ENCODE peak calls at places on chromosome 7, in four cellular contexts. One of them, this sample, is unnamed.

GRCh38 chr7:71633571-71634008 is 501.6 kb downstream of the GALNT17 start:
- DNase-seq in Peyer's patch: no peak
- DNase-seq in small intestine: no peak
- DNase-seq in GM23248: peak
- DNase-seq in this sample: no peak

GRCh38 chr7:44567884-44568283 is 5.8 kb downstream of the DDX56 start:
- DNase-seq in Peyer's patch: no peak
- DNase-seq in small intestine: no peak
- DNase-seq in GM23248: no peak
- DNase-seq in this sample: no peak

GRCh38 chr7:5282464-5283316 is at the start of gene SLC29A4:
- DNase-seq in Peyer's patch: no peak
- DNase-seq in small intestine: peak
- DNase-seq in GM23248: peak
- DNase-seq in this sample: peak

GRCh38 chr7:81688622-81689411 is 81.0 kb downstream of the HGF start:
- DNase-seq in Peyer's patch: no peak
- DNase-seq in small intestine: no peak
- DNase-seq in GM23248: no peak
- DNase-seq in this sample: no peak

GRCh38 chr7:113128028-113128427 is 9.7 kb upstream of the SMIM30 start:
- DNase-seq in Peyer's patch: no peak
- DNase-seq in small intestine: no peak
- DNase-seq in GM23248: peak
- DNase-seq in this sample: no peak

GRCh38 chr7:6175642-6176041 is 96.8 kb downstream of the CYTH3 start:
- DNase-seq in Peyer's patch: no peak
- DNase-seq in small intestine: no peak
- DNase-seq in GM23248: peak
- DNase-seq in this sample: no peak

GRCh38 chr7:123460616-123461015 is 73.8 kb downstream of the IQUB start:
- DNase-seq in Peyer's patch: no peak
- DNase-seq in small intestine: peak
- DNase-seq in GM23248: peak
- DNase-seq in this sample: no peak

GRCh38 chr7:28060371-28060950 is 120.1 kb downstream of the JAZF1 start:
- DNase-seq in Peyer's patch: no peak
- DNase-seq in small intestine: no peak
- DNase-seq in GM23248: no peak
- DNase-seq in this sample: no peak

GRCh38 chr7:133797818-133798485 is 329.2 kb upstream of the LRGUK start:
- DNase-seq in Peyer's patch: no peak
- DNase-seq in small intestine: no peak
- DNase-seq in GM23248: peak
- DNase-seq in this sample: no peak

GRCh38 chr7:157347217-157347904 is 10.6 kb downstream of the DNAJB6 start:
- DNase-seq in Peyer's patch: no peak
- DNase-seq in small intestine: no peak
- DNase-seq in GM23248: peak
- DNase-seq in this sample: no peak

GRCh38 chr7:157496426-157497275 is 159.8 kb downstream of the DNAJB6 start:
- DNase-seq in Peyer's patch: peak
- DNase-seq in small intestine: no peak
- DNase-seq in GM23248: no peak
- DNase-seq in this sample: no peak

GRCh38 chr7:56040691-56041090 is 10.6 kb downstream of the PSPH start:
- DNase-seq in Peyer's patch: no peak
- DNase-seq in small intestine: peak
- DNase-seq in GM23248: no peak
- DNase-seq in this sample: no peak

GRCh38 chr7:102439963-102440795 is 6.8 kb downstream of the ORAI2 start:
- DNase-seq in Peyer's patch: peak
- DNase-seq in small intestine: peak
- DNase-seq in GM23248: peak
- DNase-seq in this sample: no peak

GRCh38 chr7:134480730-134481129 is 21.8 kb upstream of the AKR1B1 start:
- DNase-seq in Peyer's patch: no peak
- DNase-seq in small intestine: no peak
- DNase-seq in GM23248: peak
- DNase-seq in this sample: no peak

GRCh38 chr7:722847-723246 is 3.7 kb upstream of the DNAAF5 start:
- DNase-seq in Peyer's patch: no peak
- DNase-seq in small intestine: no peak
- DNase-seq in GM23248: no peak
- DNase-seq in this sample: peak

GRCh38 chr7:723541-723940 is 3.0 kb upstream of the DNAAF5 start:
- DNase-seq in Peyer's patch: no peak
- DNase-seq in small intestine: no peak
- DNase-seq in GM23248: no peak
- DNase-seq in this sample: no peak

GRCh38 chr7:725223-726005 is 1.1 kb upstream of the DNAAF5 start:
- DNase-seq in Peyer's patch: no peak
- DNase-seq in small intestine: peak
- DNase-seq in GM23248: peak
- DNase-seq in this sample: peak

GRCh38 chr7:726084-726853 is at the start of gene DNAAF5:
- DNase-seq in Peyer's patch: peak
- DNase-seq in small intestine: peak
- DNase-seq in GM23248: peak
- DNase-seq in this sample: peak

GRCh38 chr7:724298-724697 is 2.2 kb upstream of the DNAAF5 start:
- DNase-seq in Peyer's patch: no peak
- DNase-seq in small intestine: no peak
- DNase-seq in GM23248: no peak
- DNase-seq in this sample: peak
- H3K27ac ChIP-seq in Peyer's patch: no peak
- H3K27ac ChIP-seq in small intestine: no peak
- H3K27ac ChIP-seq in GM23248: no peak
- H3K27ac ChIP-seq in this sample: no peak

GRCh38 chr7:152106990-152107389 is 81.5 kb downstream of the GALNT11 start:
- DNase-seq in Peyer's patch: no peak
- DNase-seq in small intestine: no peak
- DNase-seq in GM23248: no peak
- DNase-seq in this sample: no peak

GRCh38 chr7:152107945-152108344 is 82.5 kb downstream of the GALNT11 start:
- DNase-seq in Peyer's patch: no peak
- DNase-seq in small intestine: no peak
- DNase-seq in GM23248: no peak
- DNase-seq in this sample: no peak

GRCh38 chr7:152105205-152105604 is 79.7 kb downstream of the GALNT11 start:
- DNase-seq in Peyer's patch: no peak
- DNase-seq in small intestine: no peak
- DNase-seq in GM23248: no peak
- DNase-seq in this sample: no peak

GRCh38 chr7:152103066-152103465 is 77.6 kb downstream of the GALNT11 start:
- DNase-seq in Peyer's patch: no peak
- DNase-seq in small intestine: no peak
- DNase-seq in GM23248: no peak
- DNase-seq in this sample: no peak

DNA sequence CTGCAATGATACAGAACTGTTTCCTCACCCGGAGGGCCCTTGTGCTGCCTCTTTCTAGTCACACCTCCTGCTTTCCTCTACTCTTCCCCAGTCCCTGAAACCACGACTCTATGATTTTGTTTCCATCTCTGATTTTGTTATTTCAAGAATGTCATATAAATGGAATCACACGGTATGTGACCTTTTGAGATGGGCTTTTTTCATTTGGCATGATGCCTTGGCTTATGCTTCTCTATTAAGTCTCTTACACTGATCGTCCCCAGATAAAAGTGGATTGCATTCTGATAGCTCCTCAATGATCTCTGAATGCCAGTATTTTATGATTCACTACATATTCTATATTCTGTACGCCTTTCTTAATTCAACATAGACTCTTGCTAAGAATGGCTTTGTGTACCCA is 78.2 kb downstream of the GALNT11 start:
- DNase-seq in Peyer's patch: no peak
- DNase-seq in small intestine: no peak
- DNase-seq in GM23248: no peak
- DNase-seq in this sample: no peak
- H3K27ac ChIP-seq in Peyer's patch: no peak
- H3K27ac ChIP-seq in small intestine: no peak
- H3K27ac ChIP-seq in GM23248: no peak
- H3K27ac ChIP-seq in this sample: no peak

DNA sequence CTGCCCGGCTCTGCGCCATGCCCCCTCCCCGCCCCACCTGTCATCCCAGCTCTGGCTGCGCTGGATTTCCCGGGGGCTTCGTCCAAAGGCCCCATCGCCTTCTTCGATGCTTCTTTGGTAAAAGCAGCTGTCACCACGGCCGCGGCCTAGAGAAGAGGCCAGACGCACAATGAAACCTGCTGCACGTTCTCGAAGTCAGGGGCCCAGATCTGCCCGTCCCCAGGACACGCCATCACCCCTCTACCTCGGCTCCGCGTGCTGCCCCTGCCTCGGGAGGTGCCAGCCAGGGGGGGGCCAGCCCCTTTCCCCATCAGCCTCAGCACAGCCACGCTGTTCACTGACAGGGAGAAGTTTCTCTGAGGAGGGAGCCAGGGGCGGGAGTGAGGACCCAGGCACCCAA is 6.8 kb downstream of the GIGYF1 start:
- DNase-seq in Peyer's patch: no peak
- DNase-seq in small intestine: no peak
- DNase-seq in GM23248: no peak
- DNase-seq in this sample: no peak
- H3K27ac ChIP-seq in Peyer's patch: no peak
- H3K27ac ChIP-seq in small intestine: no peak
- H3K27ac ChIP-seq in GM23248: no peak
- H3K27ac ChIP-seq in this sample: no peak

GRCh38 chr7:887488-887820 is 11.1 kb downstream of the GET4 start:
- DNase-seq in Peyer's patch: no peak
- DNase-seq in small intestine: no peak
- DNase-seq in GM23248: no peak
- DNase-seq in this sample: no peak
- H3K27ac ChIP-seq in Peyer's patch: no peak
- H3K27ac ChIP-seq in small intestine: no peak
- H3K27ac ChIP-seq in GM23248: no peak
- H3K27ac ChIP-seq in this sample: no peak

GRCh38 chr7:31664890-31665289 is 22.1 kb upstream of the PPP1R17 start:
- DNase-seq in Peyer's patch: no peak
- DNase-seq in small intestine: no peak
- DNase-seq in GM23248: no peak
- DNase-seq in this sample: no peak
- H3K27ac ChIP-seq in Peyer's patch: no peak
- H3K27ac ChIP-seq in small intestine: no peak
- H3K27ac ChIP-seq in GM23248: no peak
- H3K27ac ChIP-seq in this sample: no peak

DNA sequence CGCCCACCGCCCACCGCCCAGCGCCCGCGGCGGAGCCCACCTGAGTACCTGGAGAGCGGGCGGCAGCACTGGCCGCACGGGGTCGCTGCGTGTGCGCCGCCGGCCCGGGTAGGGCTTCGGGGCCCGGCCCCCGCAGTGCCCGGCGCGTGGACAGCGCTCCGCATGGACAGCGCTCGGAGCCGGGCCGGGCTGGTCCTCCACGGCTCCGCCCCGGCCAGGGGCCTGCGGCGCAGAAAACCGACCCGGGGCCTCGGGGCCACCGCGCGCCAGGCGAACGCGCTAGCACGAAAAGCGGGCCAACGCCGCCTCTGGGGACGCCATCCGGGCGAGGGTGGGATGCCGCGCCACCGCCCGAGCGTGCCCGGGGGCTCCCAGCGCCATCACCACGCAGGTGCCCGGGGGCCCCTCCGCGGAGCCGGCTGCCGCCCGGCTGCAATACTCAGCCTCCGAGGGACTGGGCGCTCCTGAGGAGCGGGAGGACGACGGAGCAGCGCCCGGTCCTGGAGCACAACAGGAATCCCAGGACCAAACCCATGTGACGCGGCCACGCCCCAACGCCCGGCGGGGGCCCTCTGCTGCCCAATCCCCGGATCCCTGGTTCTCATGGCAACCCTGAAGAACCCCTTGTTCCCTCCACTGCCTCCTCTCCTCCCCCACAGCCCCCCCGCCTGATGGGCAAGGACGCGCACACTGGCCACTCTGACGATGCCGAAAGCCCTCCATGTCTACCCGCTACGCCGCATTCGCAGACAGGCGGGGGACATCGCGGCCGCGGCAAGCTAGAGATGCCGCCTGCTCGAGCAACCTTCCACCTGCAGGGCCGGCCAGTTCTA is at the start of gene GRB10:
- DNase-seq in Peyer's patch: no peak
- DNase-seq in small intestine: no peak
- DNase-seq in GM23248: peak
- DNase-seq in this sample: no peak
- H3K27ac ChIP-seq in Peyer's patch: no peak
- H3K27ac ChIP-seq in small intestine: no peak
- H3K27ac ChIP-seq in GM23248: no peak
- H3K27ac ChIP-seq in this sample: no peak

DNA sequence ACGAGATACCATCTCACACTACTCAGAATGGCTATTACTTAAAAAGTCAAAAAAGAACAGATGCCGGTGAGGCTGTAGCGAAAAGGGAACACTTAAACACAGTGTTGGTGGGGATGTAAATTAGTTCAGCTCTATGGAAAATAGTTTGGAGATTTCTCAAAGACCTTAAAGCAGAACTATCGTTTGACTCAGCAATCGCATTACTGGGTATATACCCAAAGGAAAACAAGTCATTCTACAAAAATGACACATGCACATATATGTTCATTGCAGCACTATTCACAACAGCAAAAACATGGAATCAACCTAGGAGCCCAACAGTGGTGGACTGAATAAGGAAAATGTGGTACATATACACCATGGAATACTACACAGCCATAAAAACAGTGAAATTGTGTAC is 56.9 kb downstream of the SAMD9 start:
- DNase-seq in Peyer's patch: no peak
- DNase-seq in small intestine: no peak
- DNase-seq in GM23248: no peak
- DNase-seq in this sample: no peak
- H3K27ac ChIP-seq in Peyer's patch: no peak
- H3K27ac ChIP-seq in small intestine: no peak
- H3K27ac ChIP-seq in GM23248: no peak
- H3K27ac ChIP-seq in this sample: no peak

This sample was measured in colonic mucosa.